ENCODE peak calls at places on chromosomes 3 and 15, in five cellular contexts. V is PC-3, S is neural progenitor cell, Q is hepatocyte, M is mesendoderm. K is an unnamed sample.
A peak's percentile ranks its signal among the peaks of the same experiment; 100 is the strongest.

GRCh38 chr3:169146112-169146665 is 517.3 kb downstream of the MECOM start:
- DNase-seq in V (peak; percentile 71), S (peak; percentile 81), Q (peak; percentile 47), M (peak; percentile 74), K (peak; percentile 7)

GRCh38 chr3:128311441-128311844 is 155.2 kb downstream of the DNAJB8 start:
- DNase-seq in V (no peak), S (no peak), Q (no peak), M (no peak), K (no peak)

GRCh38 chr3:66722675-66723074 is 221.9 kb upstream of the LRIG1 start:
- DNase-seq in V (peak; percentile 20), S (no peak), Q (no peak), M (peak; percentile 7), K (peak; percentile 25)

GRCh38 chr3:182413061-182413460 is 380.2 kb upstream of the ATP11B start:
- DNase-seq in V (no peak), S (no peak), Q (no peak), M (no peak), K (no peak)

GRCh38 chr3:170178631-170179030 is 2.9 kb downstream of the PHC3 start:
- DNase-seq in V (no peak), S (no peak), Q (no peak), M (no peak), K (peak; percentile 43)

GRCh38 chr3:142947799-142948575 is 15.5 kb downstream of the PAQR9 start:
- DNase-seq in V (peak; percentile 71), S (no peak), Q (no peak), M (peak; percentile 34), K (peak; percentile 59)

GRCh38 chr3:65093641-65094040 is 405.8 kb upstream of the ADAMTS9 start:
- DNase-seq in V (no peak), S (no peak), Q (no peak), M (no peak), K (no peak)

GRCh38 chr15:48963524-48964113 is at the start of gene SHC4:
- DNase-seq in V (peak; percentile 75), S (peak; percentile 85), Q (peak; percentile 83), M (peak; percentile 85), K (peak; percentile 38)

GRCh38 chr3:185330644-185331043 is 32.3 kb upstream of the MAP3K13 start:
- DNase-seq in V (no peak), S (no peak), Q (no peak), M (peak; percentile 92), K (no peak)

GRCh38 chr3:140467916-140468315 is 209.9 kb upstream of the TRIM42 start:
- DNase-seq in V (no peak), S (no peak), Q (no peak), M (no peak), K (no peak)

GRCh38 chr3:129360224-129360623 is 68.2 kb downstream of the EFCAB12 start:
- DNase-seq in V (no peak), S (peak; percentile 39), Q (no peak), M (peak; percentile 79), K (no peak)

GRCh38 chr3:173742491-173742890 is 344.9 kb downstream of the NLGN1 start:
- DNase-seq in V (no peak), S (no peak), Q (no peak), M (no peak), K (no peak)

GRCh38 chr15:69523010-69524001 is 70.7 kb downstream of the RPLP1 start:
- DNase-seq in V (peak; percentile 70), S (peak; percentile 91), Q (peak; percentile 88), M (peak; percentile 82), K (peak; percentile 64)

GRCh38 chr3:168093790-168094189 is 1.9 kb downstream of the GOLIM4 start:
- DNase-seq in V (no peak), S (no peak), Q (no peak), M (no peak), K (no peak)

GRCh38 chr3:53941945-53942344 is 50.3 kb upstream of the SELENOK start:
- DNase-seq in V (no peak), S (peak; percentile 9), Q (no peak), M (peak; percentile 19), K (no peak)

GRCh38 chr3:37753428-37753827 is 108.3 kb upstream of the CTDSPL start:
- DNase-seq in V (peak; percentile 15), S (no peak), Q (no peak), M (no peak), K (no peak)

GRCh38 chr15:71279757-71280141 is 164.5 kb downstream of the THSD4 start:
- DNase-seq in V (no peak), S (no peak), Q (no peak), M (no peak), K (peak; percentile 39)

GRCh38 chr15:55060831-55061230 is 135.9 kb downstream of the RSL24D1 start:
- DNase-seq in V (no peak), S (no peak), Q (no peak), M (no peak), K (no peak)

GRCh38 chr15:74799843-74800558 is 12.6 kb upstream of the LMAN1L start:
- DNase-seq in V (peak; percentile 74), S (peak; percentile 68), Q (peak; percentile 77), M (peak; percentile 72), K (peak; percentile 71)

GRCh38 chr15:23397779-23398178 is 43.2 kb downstream of the GOLGA8S start:
- DNase-seq in V (peak; percentile 8), S (no peak), Q (no peak), M (no peak), K (no peak)

GRCh38 chr3:56980798-56981390 is 79.6 kb upstream of the SPATA12 start:
- DNase-seq in V (peak; percentile 95), S (no peak), Q (peak; percentile 87), M (peak; percentile 42), K (peak; percentile 98)

GRCh38 chr15:65612616-65612946 is 1.6 kb upstream of the INTS14 start:
- DNase-seq in V (peak; percentile 31), S (no peak), Q (no peak), M (no peak), K (no peak)

GRCh38 chr3:105503191-105503593 is 136.5 kb downstream of the ALCAM start:
- DNase-seq in V (no peak), S (no peak), Q (no peak), M (no peak), K (no peak)

GRCh38 chr3:16243706-16244490 is 20.8 kb downstream of the DPH3 start:
- DNase-seq in V (peak; percentile 79), S (no peak), Q (no peak), M (peak; percentile 50), K (no peak)

GRCh38 chr3:125168711-125169410 is 43.7 kb downstream of the SLC12A8 start:
- DNase-seq in V (no peak), S (no peak), Q (no peak), M (peak; percentile 38), K (no peak)

GRCh38 chr15:77143606-77144005 is 72.7 kb upstream of the TSPAN3 start:
- DNase-seq in V (no peak), S (no peak), Q (no peak), M (no peak), K (no peak)

GRCh38 chr15:93048759-93049161 is 40.3 kb downstream of the RGMA start:
- DNase-seq in V (peak; percentile 57), S (no peak), Q (no peak), M (no peak), K (no peak)

GRCh38 chr3:177875786-177876476 is 660.3 kb upstream of the KCNMB2 start:
- DNase-seq in V (no peak), S (peak; percentile 55), Q (peak; percentile 10), M (peak; percentile 30), K (no peak)

GRCh38 chr15:52652984-52653383 is 26.2 kb downstream of the ATOSA start:
- DNase-seq in V (peak; percentile 73), S (no peak), Q (peak; percentile 18), M (no peak), K (no peak)

GRCh38 chr15:52651114-52651513 is 28.1 kb downstream of the ATOSA start:
- DNase-seq in V (no peak), S (no peak), Q (no peak), M (no peak), K (no peak)

GRCh38 chr15:52652286-52652685 is 26.9 kb downstream of the ATOSA start:
- DNase-seq in V (no peak), S (no peak), Q (no peak), M (no peak), K (no peak)

GRCh38 chr15:52651868-52652267 is 27.3 kb downstream of the ATOSA start:
- DNase-seq in V (peak; percentile 71), S (peak; percentile 84), Q (peak; percentile 84), M (peak; percentile 82), K (peak; percentile 37)

GRCh38 chr15:52653451-52653964 is 25.7 kb downstream of the ATOSA start:
- DNase-seq in V (peak; percentile 83), S (peak; percentile 47), Q (peak; percentile 11), M (peak; percentile 59), K (peak; percentile 17)
- H3K4me2 ChIP-seq in V (peak overlapping the region; percentile 86), S (no peak overlapping the region), Q (peak overlapping the region; percentile 71), M (no peak overlapping the region), K (no peak overlapping the region)

GRCh38 chr3:58041182-58041825 is 33.1 kb downstream of the FLNB start:
- DNase-seq in V (peak; percentile 26), S (no peak), Q (no peak), M (no peak), K (peak; percentile 26)
- H3K4me2 ChIP-seq in V (peak overlapping the region; percentile 1), S (peak overlapping the region; percentile 0), Q (peak overlapping the region; percentile 7), M (no peak overlapping the region), K (peak overlapping the region; percentile 29)

GRCh38 chr3:52790741-52791140 is 3.9 kb upstream of the ITIH3 start:
- DNase-seq in V (no peak), S (no peak), Q (no peak), M (no peak), K (no peak)

GRCh38 chr3:52792961-52793695 is 1.5 kb upstream of the ITIH3 start:
- DNase-seq in V (peak; percentile 19), S (no peak), Q (no peak), M (no peak), K (no peak)

GRCh38 chr3:52791396-52791795 is 3.2 kb upstream of the ITIH3 start:
- DNase-seq in V (no peak), S (no peak), Q (no peak), M (no peak), K (no peak)

GRCh38 chr3:52792413-52792812 is 2.2 kb upstream of the ITIH3 start:
- DNase-seq in V (no peak), S (peak; percentile 58), Q (no peak), M (peak; percentile 19), K (no peak)

DNA sequence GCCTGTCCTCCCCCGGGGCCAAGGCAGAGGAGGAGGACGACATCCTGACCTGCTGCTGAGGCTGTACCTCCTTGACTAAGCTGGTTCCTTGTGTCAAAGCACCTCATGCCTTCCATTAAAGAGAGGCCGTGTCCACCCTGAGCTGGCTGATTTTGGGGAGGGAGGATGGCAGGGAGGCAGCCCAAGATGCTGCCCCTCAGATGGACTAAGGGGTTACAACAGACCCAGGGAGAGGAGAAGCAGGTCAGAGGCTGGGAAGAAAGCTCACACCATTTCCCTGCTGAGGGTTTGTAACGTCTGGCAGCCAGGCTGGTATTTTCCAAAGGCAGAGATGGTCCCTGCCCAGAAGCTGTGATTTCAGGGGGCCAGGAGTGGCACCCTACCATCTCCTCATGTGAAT is 2.7 kb upstream of the ITIH3 start:
- DNase-seq in V (no peak), S (no peak), Q (no peak), M (no peak), K (no peak)
- H3K4me2 ChIP-seq in V (no peak overlapping the region), S (no peak overlapping the region), Q (no peak overlapping the region), M (no peak overlapping the region), K (no peak overlapping the region)

GRCh38 chr3:164416491-164417222 is 661.6 kb downstream of the SI start:
- DNase-seq in V (no peak), S (no peak), Q (no peak), M (no peak), K (no peak)
- H3K4me2 ChIP-seq in V (no peak overlapping the region), S (no peak overlapping the region), Q (no peak overlapping the region), M (no peak overlapping the region), K (no peak overlapping the region)

GRCh38 chr15:40088929-40089755 is 19.5 kb downstream of the BMF start:
- DNase-seq in V (no peak), S (peak; percentile 90), Q (no peak), M (peak; percentile 98), K (no peak)
- H3K4me2 ChIP-seq in V (no peak overlapping the region), S (peak overlapping the region; percentile 75), Q (peak overlapping the region; percentile 36), M (peak overlapping the region; percentile 25), K (peak overlapping the region; percentile 32)